ENCODE peak calls at places on chromosomes 7 and 10, in five cellular contexts. A is iris pigment epithelial cell; S is GM12891; M is T-helper 9 cell; R is activated CD8-positive, alpha-beta memory T cell treated with anti-CD3 and anti-CD28 coated beads, Interleukin-2, amount 50 U/mL, for 48 hours. C is an unnamed sample.

GRCh38 chr7:132381742-132382472 is 194.4 kb downstream of the PLXNA4 start:
- DNase-seq in R (no peak), A (no peak), S (no peak), M (no peak), C (no peak)

GRCh38 chr10:85609509-85609908 is 757.1 kb downstream of the GRID1 start:
- DNase-seq in M (no peak), S (no peak), R (peak; percentile 10), A (no peak), C (no peak)

GRCh38 chr10:126691456-126691855 is 21.0 kb upstream of the C10orf90 start:
- DNase-seq in R (no peak), M (no peak), S (no peak), A (no peak), C (no peak)

GRCh38 chr7:157522954-157523353 is 186.2 kb downstream of the DNAJB6 start:
- DNase-seq in M (no peak), R (peak; percentile 32), A (no peak), S (no peak), C (no peak)

GRCh38 chr10:71860243-71861029 is 9.4 kb upstream of the PSAP start:
- DNase-seq in S (peak; percentile 39), M (no peak), A (peak; percentile 100), R (peak; percentile 64), C (peak; percentile 99)

GRCh38 chr7:38321515-38321944 is 48.1 kb upstream of the TARP start:
- DNase-seq in S (no peak), R (no peak), M (no peak), A (peak; percentile 66), C (peak; percentile 41)

GRCh38 chr10:130354976-130355795 is 219.0 kb downstream of the GLRX3 start:
- DNase-seq in R (no peak), S (no peak), M (no peak), A (no peak), C (no peak)

GRCh38 chr10:25226775-25227682 is 52.2 kb downstream of the GPR158 start:
- DNase-seq in A (peak; percentile 51), M (no peak), R (no peak), S (no peak), C (peak; percentile 47)

GRCh38 chr7:150451833-150452431 is 1.5 kb downstream of the GIMAP8 start:
- DNase-seq in R (no peak), M (no peak), S (no peak), A (no peak), C (no peak)

GRCh38 chr7:111752022-111752582 is 189.8 kb upstream of the IMMP2L start:
- DNase-seq in S (peak; percentile 32), M (peak; percentile 51), A (peak; percentile 40), R (peak; percentile 84), C (peak; percentile 52)

GRCh38 chr7:82450759-82451158 is 7.2 kb upstream of the CACNA2D1 start:
- DNase-seq in A (no peak), S (no peak), M (no peak), R (no peak), C (no peak)

GRCh38 chr10:74923556-74923955 is 97.2 kb downstream of the KAT6B start:
- DNase-seq in R (no peak), S (no peak), M (no peak), A (no peak), C (peak; percentile 24)

GRCh38 chr7:142391191-142391992 is 133.5 kb upstream of the PRSS58 start:
- DNase-seq in A (no peak), M (peak; percentile 33), R (peak; percentile 75), S (no peak), C (peak; percentile 51)

GRCh38 chr7:40611472-40611871 is 476.7 kb downstream of the SUGCT start:
- DNase-seq in M (no peak), A (no peak), S (no peak), R (no peak), C (no peak)

GRCh38 chr10:67903581-67903980 is 19.1 kb downstream of the SIRT1 start:
- DNase-seq in M (no peak), S (no peak), A (no peak), R (no peak), C (peak; percentile 30)

GRCh38 chr10:77633376-77633775 is 4.2 kb downstream of the KCNMA1 start:
- DNase-seq in S (no peak), R (no peak), M (no peak), A (no peak), C (no peak)

GRCh38 chr7:155864271-155864985 is 52.2 kb upstream of the SHH start:
- DNase-seq in R (peak; percentile 20), A (no peak), S (no peak), M (no peak), C (no peak)

GRCh38 chr7:116552616-116553015 is 27.8 kb downstream of the CAV1 start:
- DNase-seq in R (no peak), S (no peak), A (peak; percentile 66), M (no peak), C (peak; percentile 83)

C was measured in RPMI7951.